ENCODE peak calls at places on chromosomes 7 and 10, in seven cellular contexts. One of them, this sample, is unnamed.

GRCh38 chr10:78567680-78568453 is 500.9 kb upstream of the ZMIZ1 start:
- DNase-seq in GM23248: no peak
- DNase-seq in T-helper 2 cell: no peak
- DNase-seq in EH: no peak
- DNase-seq in CD8-positive, alpha-beta memory T cell: no peak
- DNase-seq in D341Med: no peak
- DNase-seq in effector memory CD4-positive, alpha-beta T cell: no peak
- DNase-seq in this sample: no peak

GRCh38 chr10:124280916-124281315 is 137.8 kb downstream of the OAT start:
- DNase-seq in D341Med: no peak
- DNase-seq in EH: no peak
- DNase-seq in CD8-positive, alpha-beta memory T cell: no peak
- DNase-seq in effector memory CD4-positive, alpha-beta T cell: no peak
- DNase-seq in GM23248: no peak
- DNase-seq in T-helper 2 cell: no peak
- DNase-seq in this sample: no peak

GRCh38 chr10:14653271-14654161 is 121.2 kb downstream of the FAM107B start:
- DNase-seq in EH: peak; percentile 92
- DNase-seq in T-helper 2 cell: no peak
- DNase-seq in effector memory CD4-positive, alpha-beta T cell: peak; percentile 9
- DNase-seq in GM23248: peak; percentile 89
- DNase-seq in D341Med: no peak
- DNase-seq in CD8-positive, alpha-beta memory T cell: no peak
- DNase-seq in this sample: peak; percentile 45

GRCh38 chr10:121185816-121186215 is 334.7 kb downstream of the WDR11 start:
- DNase-seq in CD8-positive, alpha-beta memory T cell: no peak
- DNase-seq in GM23248: no peak
- DNase-seq in effector memory CD4-positive, alpha-beta T cell: no peak
- DNase-seq in T-helper 2 cell: no peak
- DNase-seq in D341Med: no peak
- DNase-seq in EH: no peak
- DNase-seq in this sample: no peak

GRCh38 chr7:30093351-30094019 is 41.3 kb upstream of the MTURN start:
- DNase-seq in effector memory CD4-positive, alpha-beta T cell: no peak
- DNase-seq in GM23248: peak; percentile 29
- DNase-seq in EH: no peak
- DNase-seq in D341Med: no peak
- DNase-seq in CD8-positive, alpha-beta memory T cell: no peak
- DNase-seq in T-helper 2 cell: no peak
- DNase-seq in this sample: peak; percentile 39

GRCh38 chr7:144386741-144387140 is 16.8 kb downstream of the NOBOX start:
- DNase-seq in T-helper 2 cell: no peak
- DNase-seq in effector memory CD4-positive, alpha-beta T cell: no peak
- DNase-seq in CD8-positive, alpha-beta memory T cell: no peak
- DNase-seq in GM23248: peak; percentile 77
- DNase-seq in D341Med: no peak
- DNase-seq in EH: peak; percentile 74
- DNase-seq in this sample: no peak

GRCh38 chr10:91517394-91517793 is 107.2 kb downstream of the HECTD2 start:
- DNase-seq in D341Med: no peak
- DNase-seq in T-helper 2 cell: no peak
- DNase-seq in GM23248: no peak
- DNase-seq in effector memory CD4-positive, alpha-beta T cell: no peak
- DNase-seq in CD8-positive, alpha-beta memory T cell: no peak
- DNase-seq in EH: no peak
- DNase-seq in this sample: no peak

GRCh38 chr7:129550673-129551360 is 48.5 kb downstream of the SMKR1 start:
- DNase-seq in GM23248: peak; percentile 38
- DNase-seq in CD8-positive, alpha-beta memory T cell: no peak
- DNase-seq in T-helper 2 cell: no peak
- DNase-seq in EH: peak; percentile 71
- DNase-seq in D341Med: no peak
- DNase-seq in effector memory CD4-positive, alpha-beta T cell: no peak
- DNase-seq in this sample: no peak

GRCh38 chr10:86047588-86047987 is 319.0 kb downstream of the GRID1 start:
- DNase-seq in EH: no peak
- DNase-seq in GM23248: no peak
- DNase-seq in D341Med: no peak
- DNase-seq in CD8-positive, alpha-beta memory T cell: no peak
- DNase-seq in T-helper 2 cell: no peak
- DNase-seq in effector memory CD4-positive, alpha-beta T cell: no peak
- DNase-seq in this sample: no peak

GRCh38 chr7:9250876-9251275 is 817.5 kb downstream of the NXPH1 start:
- DNase-seq in D341Med: peak; percentile 51
- DNase-seq in effector memory CD4-positive, alpha-beta T cell: no peak
- DNase-seq in T-helper 2 cell: no peak
- DNase-seq in CD8-positive, alpha-beta memory T cell: no peak
- DNase-seq in GM23248: no peak
- DNase-seq in EH: no peak
- DNase-seq in this sample: peak; percentile 86

GRCh38 chr7:151632750-151633515 is 113.2 kb upstream of the RHEB start:
- DNase-seq in effector memory CD4-positive, alpha-beta T cell: peak; percentile 34
- DNase-seq in GM23248: peak; percentile 21
- DNase-seq in CD8-positive, alpha-beta memory T cell: peak; percentile 31
- DNase-seq in T-helper 2 cell: peak; percentile 45
- DNase-seq in EH: peak; percentile 42
- DNase-seq in D341Med: no peak
- DNase-seq in this sample: peak; percentile 37

GRCh38 chr7:145848691-145849090 is 267.9 kb upstream of the CNTNAP2 start:
- DNase-seq in effector memory CD4-positive, alpha-beta T cell: no peak
- DNase-seq in T-helper 2 cell: no peak
- DNase-seq in GM23248: no peak
- DNase-seq in EH: no peak
- DNase-seq in CD8-positive, alpha-beta memory T cell: no peak
- DNase-seq in D341Med: peak; percentile 46
- DNase-seq in this sample: peak; percentile 55

GRCh38 chr7:108430664-108431063 is 25.6 kb downstream of the NRCAM start:
- DNase-seq in GM23248: no peak
- DNase-seq in EH: no peak
- DNase-seq in T-helper 2 cell: no peak
- DNase-seq in D341Med: no peak
- DNase-seq in effector memory CD4-positive, alpha-beta T cell: no peak
- DNase-seq in CD8-positive, alpha-beta memory T cell: no peak
- DNase-seq in this sample: no peak

GRCh38 chr10:128627811-128628210 is 501.6 kb upstream of the MKI67 start:
- DNase-seq in CD8-positive, alpha-beta memory T cell: no peak
- DNase-seq in D341Med: no peak
- DNase-seq in T-helper 2 cell: no peak
- DNase-seq in effector memory CD4-positive, alpha-beta T cell: no peak
- DNase-seq in EH: no peak
- DNase-seq in GM23248: no peak
- DNase-seq in this sample: no peak

GRCh38 chr7:7761340-7761973 is 43.0 kb upstream of the RPA3 start:
- DNase-seq in GM23248: peak; percentile 74
- DNase-seq in effector memory CD4-positive, alpha-beta T cell: no peak
- DNase-seq in T-helper 2 cell: no peak
- DNase-seq in EH: peak; percentile 64
- DNase-seq in CD8-positive, alpha-beta memory T cell: no peak
- DNase-seq in D341Med: no peak
- DNase-seq in this sample: peak; percentile 40

GRCh38 chr10:113228570-113228969 is 278.5 kb downstream of the TCF7L2 start:
- DNase-seq in CD8-positive, alpha-beta memory T cell: no peak
- DNase-seq in T-helper 2 cell: no peak
- DNase-seq in EH: peak; percentile 82
- DNase-seq in D341Med: no peak
- DNase-seq in effector memory CD4-positive, alpha-beta T cell: no peak
- DNase-seq in GM23248: peak; percentile 85
- DNase-seq in this sample: no peak

GRCh38 chr10:48976208-48976607 is 36.6 kb upstream of the LRRC18 start:
- DNase-seq in EH: peak; percentile 34
- DNase-seq in effector memory CD4-positive, alpha-beta T cell: no peak
- DNase-seq in T-helper 2 cell: no peak
- DNase-seq in D341Med: no peak
- DNase-seq in CD8-positive, alpha-beta memory T cell: no peak
- DNase-seq in GM23248: peak; percentile 37
- DNase-seq in this sample: peak; percentile 0

GRCh38 chr10:71138126-71138860 is 74.1 kb upstream of the UNC5B start:
- DNase-seq in D341Med: no peak
- DNase-seq in EH: no peak
- DNase-seq in effector memory CD4-positive, alpha-beta T cell: no peak
- DNase-seq in CD8-positive, alpha-beta memory T cell: no peak
- DNase-seq in T-helper 2 cell: no peak
- DNase-seq in GM23248: no peak
- DNase-seq in this sample: no peak

GRCh38 chr10:112471878-112472487 is 25.0 kb downstream of the VTI1A start:
- DNase-seq in EH: peak; percentile 62
- DNase-seq in GM23248: peak; percentile 72
- DNase-seq in CD8-positive, alpha-beta memory T cell: no peak
- DNase-seq in T-helper 2 cell: no peak
- DNase-seq in D341Med: peak; percentile 35
- DNase-seq in effector memory CD4-positive, alpha-beta T cell: no peak
- DNase-seq in this sample: peak; percentile 50

GRCh38 chr7:97075928-97076327 is 41.6 kb upstream of the SDHAF3 start:
- DNase-seq in T-helper 2 cell: no peak
- DNase-seq in GM23248: no peak
- DNase-seq in EH: no peak
- DNase-seq in CD8-positive, alpha-beta memory T cell: no peak
- DNase-seq in D341Med: no peak
- DNase-seq in effector memory CD4-positive, alpha-beta T cell: no peak
- DNase-seq in this sample: no peak

GRCh38 chr10:32182476-32182875 is 126.3 kb upstream of the KIF5B start:
- DNase-seq in CD8-positive, alpha-beta memory T cell: no peak
- DNase-seq in D341Med: no peak
- DNase-seq in effector memory CD4-positive, alpha-beta T cell: no peak
- DNase-seq in GM23248: no peak
- DNase-seq in EH: no peak
- DNase-seq in T-helper 2 cell: no peak
- DNase-seq in this sample: no peak

GRCh38 chr10:91694170-91694794 is 61.4 kb upstream of the PPP1R3C start:
- DNase-seq in D341Med: no peak
- DNase-seq in GM23248: peak; percentile 67
- DNase-seq in T-helper 2 cell: no peak
- DNase-seq in CD8-positive, alpha-beta memory T cell: no peak
- DNase-seq in effector memory CD4-positive, alpha-beta T cell: no peak
- DNase-seq in EH: peak; percentile 56
- DNase-seq in this sample: peak; percentile 44

GRCh38 chr10:102927311-102928010 is 9.4 kb downstream of the CNNM2 start:
- DNase-seq in GM23248: no peak
- DNase-seq in EH: no peak
- DNase-seq in effector memory CD4-positive, alpha-beta T cell: no peak
- DNase-seq in T-helper 2 cell: no peak
- DNase-seq in D341Med: no peak
- DNase-seq in CD8-positive, alpha-beta memory T cell: no peak
- DNase-seq in this sample: no peak

GRCh38 chr7:91351374-91351773 is 87.1 kb downstream of the FZD1 start:
- DNase-seq in T-helper 2 cell: no peak
- DNase-seq in GM23248: peak; percentile 49
- DNase-seq in CD8-positive, alpha-beta memory T cell: no peak
- DNase-seq in D341Med: no peak
- DNase-seq in EH: peak; percentile 26
- DNase-seq in effector memory CD4-positive, alpha-beta T cell: no peak
- DNase-seq in this sample: no peak

GRCh38 chr10:86267286-86268195 is 99.1 kb downstream of the GRID1 start:
- DNase-seq in effector memory CD4-positive, alpha-beta T cell: no peak
- DNase-seq in EH: no peak
- DNase-seq in T-helper 2 cell: no peak
- DNase-seq in D341Med: no peak
- DNase-seq in CD8-positive, alpha-beta memory T cell: no peak
- DNase-seq in GM23248: no peak
- DNase-seq in this sample: no peak

GRCh38 chr10:59819265-59819664 is 66.0 kb upstream of the MRLN start:
- DNase-seq in effector memory CD4-positive, alpha-beta T cell: no peak
- DNase-seq in GM23248: no peak
- DNase-seq in T-helper 2 cell: no peak
- DNase-seq in D341Med: no peak
- DNase-seq in EH: no peak
- DNase-seq in CD8-positive, alpha-beta memory T cell: no peak
- DNase-seq in this sample: no peak

GRCh38 chr7:51666751-51667150 is 350.1 kb upstream of the COBL start:
- DNase-seq in CD8-positive, alpha-beta memory T cell: no peak
- DNase-seq in D341Med: peak; percentile 51
- DNase-seq in EH: no peak
- DNase-seq in T-helper 2 cell: no peak
- DNase-seq in effector memory CD4-positive, alpha-beta T cell: no peak
- DNase-seq in GM23248: no peak
- DNase-seq in this sample: no peak

GRCh38 chr10:21099291-21099800 is 202.2 kb upstream of the NEBL start:
- DNase-seq in D341Med: no peak
- DNase-seq in CD8-positive, alpha-beta memory T cell: no peak
- DNase-seq in effector memory CD4-positive, alpha-beta T cell: no peak
- DNase-seq in GM23248: no peak
- DNase-seq in T-helper 2 cell: no peak
- DNase-seq in EH: no peak
- DNase-seq in this sample: no peak

GRCh38 chr7:131633342-131633843 is 77.0 kb upstream of the PODXL start:
- DNase-seq in T-helper 2 cell: no peak
- DNase-seq in GM23248: peak; percentile 85
- DNase-seq in EH: peak; percentile 94
- DNase-seq in effector memory CD4-positive, alpha-beta T cell: no peak
- DNase-seq in D341Med: no peak
- DNase-seq in CD8-positive, alpha-beta memory T cell: no peak
- DNase-seq in this sample: no peak

GRCh38 chr7:362416-363096 is 72.6 kb downstream of the FOXL3 start:
- DNase-seq in EH: peak; percentile 11
- DNase-seq in GM23248: peak; percentile 36
- DNase-seq in CD8-positive, alpha-beta memory T cell: peak; percentile 20
- DNase-seq in T-helper 2 cell: no peak
- DNase-seq in D341Med: no peak
- DNase-seq in effector memory CD4-positive, alpha-beta T cell: peak; percentile 24
- DNase-seq in this sample: no peak

GRCh38 chr7:102874166-102874829 is 38.5 kb upstream of the LRRC17 start:
- DNase-seq in effector memory CD4-positive, alpha-beta T cell: no peak
- DNase-seq in CD8-positive, alpha-beta memory T cell: no peak
- DNase-seq in T-helper 2 cell: no peak
- DNase-seq in D341Med: no peak
- DNase-seq in EH: peak; percentile 83
- DNase-seq in GM23248: peak; percentile 83
- DNase-seq in this sample: no peak

GRCh38 chr10:36492590-36493510 is 632.5 kb upstream of the ANKRD30A start:
- DNase-seq in CD8-positive, alpha-beta memory T cell: no peak
- DNase-seq in effector memory CD4-positive, alpha-beta T cell: no peak
- DNase-seq in T-helper 2 cell: no peak
- DNase-seq in EH: peak; percentile 80
- DNase-seq in GM23248: peak; percentile 89
- DNase-seq in D341Med: no peak
- DNase-seq in this sample: no peak

GRCh38 chr7:731440-732085 is 4.5 kb upstream of the PRKAR1B start:
- DNase-seq in effector memory CD4-positive, alpha-beta T cell: no peak
- DNase-seq in GM23248: no peak
- DNase-seq in CD8-positive, alpha-beta memory T cell: no peak
- DNase-seq in D341Med: no peak
- DNase-seq in T-helper 2 cell: no peak
- DNase-seq in EH: no peak
- DNase-seq in this sample: no peak

GRCh38 chr7:96136600-96137239 is 185.2 kb downstream of the SLC25A13 start:
- DNase-seq in D341Med: no peak
- DNase-seq in CD8-positive, alpha-beta memory T cell: no peak
- DNase-seq in effector memory CD4-positive, alpha-beta T cell: no peak
- DNase-seq in T-helper 2 cell: no peak
- DNase-seq in GM23248: no peak
- DNase-seq in EH: no peak
- DNase-seq in this sample: no peak

GRCh38 chr7:4241791-4242190 is 440.3 kb upstream of the FOXK1 start:
- DNase-seq in EH: no peak
- DNase-seq in D341Med: no peak
- DNase-seq in effector memory CD4-positive, alpha-beta T cell: no peak
- DNase-seq in GM23248: no peak
- DNase-seq in T-helper 2 cell: no peak
- DNase-seq in CD8-positive, alpha-beta memory T cell: no peak
- DNase-seq in this sample: no peak

GRCh38 chr10:86027346-86027745 is 339.2 kb downstream of the GRID1 start:
- DNase-seq in CD8-positive, alpha-beta memory T cell: no peak
- DNase-seq in effector memory CD4-positive, alpha-beta T cell: no peak
- DNase-seq in D341Med: no peak
- DNase-seq in GM23248: no peak
- DNase-seq in T-helper 2 cell: no peak
- DNase-seq in EH: no peak
- DNase-seq in this sample: no peak

GRCh38 chr10:127853868-127854768 is 38.6 kb downstream of the CLRN3 start:
- DNase-seq in CD8-positive, alpha-beta memory T cell: no peak
- DNase-seq in GM23248: peak; percentile 81
- DNase-seq in T-helper 2 cell: peak; percentile 15
- DNase-seq in D341Med: peak; percentile 79
- DNase-seq in EH: peak; percentile 40
- DNase-seq in effector memory CD4-positive, alpha-beta T cell: no peak
- DNase-seq in this sample: peak; percentile 83

GRCh38 chr10:16105082-16105481 is 244.8 kb upstream of the MINDY3 start:
- DNase-seq in CD8-positive, alpha-beta memory T cell: no peak
- DNase-seq in D341Med: no peak
- DNase-seq in GM23248: no peak
- DNase-seq in T-helper 2 cell: no peak
- DNase-seq in EH: no peak
- DNase-seq in effector memory CD4-positive, alpha-beta T cell: no peak
- DNase-seq in this sample: no peak

This sample was measured in NCI-H82.